ENCODE peak calls at places on chromosomes 7 and 10, in eight cellular contexts. One of them, this sample, is unnamed.

GRCh38 chr7:69668339-69668738 is 70.1 kb downstream of the AUTS2 start:
- DNase-seq in KBM-7: no peak
- DNase-seq in AG10803: no peak
- DNase-seq in NCI-H345: no peak
- DNase-seq in GM04504: no peak
- DNase-seq in activated CD4-positive, alpha-beta T cell treated with anti-CD3 and anti-CD28 coated beads, Interleukin-2, amount 50 U/mL, for 1 hour: no peak
- DNase-seq in NCI-H774: no peak
- DNase-seq in OCI-M1: no peak
- DNase-seq in this sample: no peak

GRCh38 chr7:27161214-27161720 is 4.1 kb downstream of the HOXA9 start:
- DNase-seq in OCI-M1: peak; percentile 52
- DNase-seq in AG10803: no peak
- DNase-seq in NCI-H774: no peak
- DNase-seq in GM04504: peak; percentile 18
- DNase-seq in activated CD4-positive, alpha-beta T cell treated with anti-CD3 and anti-CD28 coated beads, Interleukin-2, amount 50 U/mL, for 1 hour: no peak
- DNase-seq in KBM-7: peak; percentile 85
- DNase-seq in NCI-H345: no peak
- DNase-seq in this sample: no peak

GRCh38 chr10:97550336-97551149 is 22.0 kb upstream of the ANKRD2 start:
- DNase-seq in AG10803: no peak
- DNase-seq in activated CD4-positive, alpha-beta T cell treated with anti-CD3 and anti-CD28 coated beads, Interleukin-2, amount 50 U/mL, for 1 hour: no peak
- DNase-seq in GM04504: no peak
- DNase-seq in NCI-H345: no peak
- DNase-seq in NCI-H774: no peak
- DNase-seq in KBM-7: no peak
- DNase-seq in OCI-M1: no peak
- DNase-seq in this sample: no peak

GRCh38 chr7:117827861-117828260 is 45.4 kb downstream of the CTTNBP2 start:
- DNase-seq in NCI-H774: no peak
- DNase-seq in NCI-H345: peak; percentile 49
- DNase-seq in GM04504: peak; percentile 12
- DNase-seq in OCI-M1: peak; percentile 11
- DNase-seq in KBM-7: no peak
- DNase-seq in activated CD4-positive, alpha-beta T cell treated with anti-CD3 and anti-CD28 coated beads, Interleukin-2, amount 50 U/mL, for 1 hour: no peak
- DNase-seq in AG10803: peak; percentile 46
- DNase-seq in this sample: no peak

GRCh38 chr10:132945894-132946255 is 3.5 kb upstream of the CFAP46 start:
- DNase-seq in KBM-7: no peak
- DNase-seq in NCI-H345: no peak
- DNase-seq in activated CD4-positive, alpha-beta T cell treated with anti-CD3 and anti-CD28 coated beads, Interleukin-2, amount 50 U/mL, for 1 hour: no peak
- DNase-seq in OCI-M1: no peak
- DNase-seq in NCI-H774: no peak
- DNase-seq in GM04504: no peak
- DNase-seq in AG10803: no peak
- DNase-seq in this sample: no peak

GRCh38 chr7:139570119-139570518 is 46.6 kb downstream of the CLEC2L start:
- DNase-seq in AG10803: no peak
- DNase-seq in NCI-H774: no peak
- DNase-seq in KBM-7: no peak
- DNase-seq in activated CD4-positive, alpha-beta T cell treated with anti-CD3 and anti-CD28 coated beads, Interleukin-2, amount 50 U/mL, for 1 hour: no peak
- DNase-seq in NCI-H345: no peak
- DNase-seq in OCI-M1: no peak
- DNase-seq in GM04504: no peak
- DNase-seq in this sample: no peak

GRCh38 chr7:140778568-140778967 is 82.1 kb downstream of the NDUFB2 start:
- DNase-seq in activated CD4-positive, alpha-beta T cell treated with anti-CD3 and anti-CD28 coated beads, Interleukin-2, amount 50 U/mL, for 1 hour: no peak
- DNase-seq in NCI-H774: no peak
- DNase-seq in GM04504: no peak
- DNase-seq in OCI-M1: no peak
- DNase-seq in NCI-H345: no peak
- DNase-seq in AG10803: no peak
- DNase-seq in KBM-7: no peak
- DNase-seq in this sample: no peak

GRCh38 chr10:130757271-130757670 is 554.2 kb downstream of the TCERG1L start:
- DNase-seq in AG10803: no peak
- DNase-seq in activated CD4-positive, alpha-beta T cell treated with anti-CD3 and anti-CD28 coated beads, Interleukin-2, amount 50 U/mL, for 1 hour: no peak
- DNase-seq in GM04504: no peak
- DNase-seq in NCI-H345: no peak
- DNase-seq in NCI-H774: no peak
- DNase-seq in OCI-M1: no peak
- DNase-seq in KBM-7: no peak
- DNase-seq in this sample: no peak

GRCh38 chr7:107201795-107202450 is 33.1 kb downstream of the HBP1 start:
- DNase-seq in KBM-7: peak; percentile 51
- DNase-seq in NCI-H774: peak; percentile 57
- DNase-seq in NCI-H345: peak; percentile 51
- DNase-seq in AG10803: no peak
- DNase-seq in OCI-M1: peak; percentile 6
- DNase-seq in activated CD4-positive, alpha-beta T cell treated with anti-CD3 and anti-CD28 coated beads, Interleukin-2, amount 50 U/mL, for 1 hour: peak; percentile 18
- DNase-seq in GM04504: no peak
- DNase-seq in this sample: no peak

GRCh38 chr10:57716884-57717283 is 550.8 kb downstream of the IPMK start:
- DNase-seq in GM04504: no peak
- DNase-seq in OCI-M1: peak; percentile 67
- DNase-seq in AG10803: peak; percentile 30
- DNase-seq in KBM-7: no peak
- DNase-seq in NCI-H345: no peak
- DNase-seq in NCI-H774: no peak
- DNase-seq in activated CD4-positive, alpha-beta T cell treated with anti-CD3 and anti-CD28 coated beads, Interleukin-2, amount 50 U/mL, for 1 hour: no peak
- DNase-seq in this sample: no peak

GRCh38 chr10:95260909-95261552 is 29.8 kb downstream of the PDLIM1 start:
- DNase-seq in GM04504: peak; percentile 44
- DNase-seq in AG10803: peak; percentile 76
- DNase-seq in NCI-H345: no peak
- DNase-seq in NCI-H774: no peak
- DNase-seq in activated CD4-positive, alpha-beta T cell treated with anti-CD3 and anti-CD28 coated beads, Interleukin-2, amount 50 U/mL, for 1 hour: no peak
- DNase-seq in OCI-M1: no peak
- DNase-seq in KBM-7: no peak
- DNase-seq in this sample: no peak

GRCh38 chr10:70174058-70174741 is 3.9 kb upstream of the SAR1A start:
- DNase-seq in AG10803: no peak
- DNase-seq in NCI-H774: no peak
- DNase-seq in NCI-H345: no peak
- DNase-seq in OCI-M1: no peak
- DNase-seq in activated CD4-positive, alpha-beta T cell treated with anti-CD3 and anti-CD28 coated beads, Interleukin-2, amount 50 U/mL, for 1 hour: peak; percentile 7
- DNase-seq in KBM-7: peak; percentile 51
- DNase-seq in GM04504: no peak
- DNase-seq in this sample: no peak

GRCh38 chr7:70571403-70571911 is 560.5 kb upstream of the GALNT17 start:
- DNase-seq in AG10803: peak; percentile 58
- DNase-seq in KBM-7: no peak
- DNase-seq in activated CD4-positive, alpha-beta T cell treated with anti-CD3 and anti-CD28 coated beads, Interleukin-2, amount 50 U/mL, for 1 hour: no peak
- DNase-seq in OCI-M1: no peak
- DNase-seq in NCI-H345: no peak
- DNase-seq in GM04504: peak; percentile 4
- DNase-seq in NCI-H774: no peak
- DNase-seq in this sample: no peak

GRCh38 chr10:28328346-28328745 is 25.5 kb upstream of the MPP7 start:
- DNase-seq in activated CD4-positive, alpha-beta T cell treated with anti-CD3 and anti-CD28 coated beads, Interleukin-2, amount 50 U/mL, for 1 hour: no peak
- DNase-seq in AG10803: peak; percentile 11
- DNase-seq in NCI-H774: no peak
- DNase-seq in GM04504: no peak
- DNase-seq in NCI-H345: no peak
- DNase-seq in OCI-M1: no peak
- DNase-seq in KBM-7: no peak
- DNase-seq in this sample: no peak

GRCh38 chr10:67869996-67870395 is 14.5 kb upstream of the SIRT1 start:
- DNase-seq in KBM-7: no peak
- DNase-seq in activated CD4-positive, alpha-beta T cell treated with anti-CD3 and anti-CD28 coated beads, Interleukin-2, amount 50 U/mL, for 1 hour: no peak
- DNase-seq in NCI-H774: no peak
- DNase-seq in NCI-H345: no peak
- DNase-seq in GM04504: no peak
- DNase-seq in AG10803: no peak
- DNase-seq in OCI-M1: no peak
- DNase-seq in this sample: no peak

GRCh38 chr10:91010952-91011351 is 90.1 kb upstream of the ANKRD1 start:
- DNase-seq in NCI-H774: no peak
- DNase-seq in GM04504: no peak
- DNase-seq in activated CD4-positive, alpha-beta T cell treated with anti-CD3 and anti-CD28 coated beads, Interleukin-2, amount 50 U/mL, for 1 hour: no peak
- DNase-seq in NCI-H345: no peak
- DNase-seq in KBM-7: no peak
- DNase-seq in AG10803: no peak
- DNase-seq in OCI-M1: no peak
- DNase-seq in this sample: no peak

GRCh38 chr10:9331583-9332008 is 1277.1 kb downstream of the GATA3 start:
- DNase-seq in AG10803: peak; percentile 58
- DNase-seq in activated CD4-positive, alpha-beta T cell treated with anti-CD3 and anti-CD28 coated beads, Interleukin-2, amount 50 U/mL, for 1 hour: no peak
- DNase-seq in OCI-M1: peak; percentile 77
- DNase-seq in NCI-H774: peak; percentile 21
- DNase-seq in KBM-7: peak; percentile 39
- DNase-seq in GM04504: peak; percentile 10
- DNase-seq in NCI-H345: peak; percentile 34
- DNase-seq in this sample: no peak

GRCh38 chr10:132939957-132940790 is 2.2 kb downstream of the CFAP46 start:
- DNase-seq in GM04504: no peak
- DNase-seq in NCI-H345: no peak
- DNase-seq in NCI-H774: no peak
- DNase-seq in AG10803: peak; percentile 55
- DNase-seq in OCI-M1: peak; percentile 76
- DNase-seq in KBM-7: peak; percentile 68
- DNase-seq in activated CD4-positive, alpha-beta T cell treated with anti-CD3 and anti-CD28 coated beads, Interleukin-2, amount 50 U/mL, for 1 hour: no peak
- DNase-seq in this sample: peak; percentile 77

GRCh38 chr10:9608592-9608991 is 1409.1 kb upstream of the CELF2 start:
- DNase-seq in OCI-M1: peak; percentile 39
- DNase-seq in GM04504: no peak
- DNase-seq in NCI-H345: no peak
- DNase-seq in activated CD4-positive, alpha-beta T cell treated with anti-CD3 and anti-CD28 coated beads, Interleukin-2, amount 50 U/mL, for 1 hour: no peak
- DNase-seq in KBM-7: no peak
- DNase-seq in NCI-H774: no peak
- DNase-seq in AG10803: peak; percentile 17
- DNase-seq in this sample: no peak

GRCh38 chr10:90354914-90355313 is 502.9 kb downstream of the HTR7 start:
- DNase-seq in NCI-H345: no peak
- DNase-seq in KBM-7: no peak
- DNase-seq in activated CD4-positive, alpha-beta T cell treated with anti-CD3 and anti-CD28 coated beads, Interleukin-2, amount 50 U/mL, for 1 hour: no peak
- DNase-seq in OCI-M1: no peak
- DNase-seq in GM04504: no peak
- DNase-seq in NCI-H774: no peak
- DNase-seq in AG10803: no peak
- DNase-seq in this sample: no peak

GRCh38 chr7:20199015-20199737 is 18.0 kb downstream of the MACC1 start:
- DNase-seq in NCI-H345: peak; percentile 67
- DNase-seq in KBM-7: peak; percentile 98
- DNase-seq in activated CD4-positive, alpha-beta T cell treated with anti-CD3 and anti-CD28 coated beads, Interleukin-2, amount 50 U/mL, for 1 hour: no peak
- DNase-seq in GM04504: peak; percentile 27
- DNase-seq in OCI-M1: peak; percentile 94
- DNase-seq in NCI-H774: peak; percentile 42
- DNase-seq in AG10803: peak; percentile 72
- DNase-seq in this sample: no peak

GRCh38 chr7:154915600-154915999 is 87.3 kb downstream of the PAXIP1 start:
- DNase-seq in KBM-7: no peak
- DNase-seq in NCI-H345: no peak
- DNase-seq in GM04504: no peak
- DNase-seq in AG10803: no peak
- DNase-seq in activated CD4-positive, alpha-beta T cell treated with anti-CD3 and anti-CD28 coated beads, Interleukin-2, amount 50 U/mL, for 1 hour: no peak
- DNase-seq in NCI-H774: no peak
- DNase-seq in OCI-M1: no peak
- DNase-seq in this sample: no peak

GRCh38 chr7:106167439-106168136 is 55.5 kb upstream of the SYPL1 start:
- DNase-seq in GM04504: peak; percentile 37
- DNase-seq in AG10803: peak; percentile 86
- DNase-seq in NCI-H345: no peak
- DNase-seq in KBM-7: no peak
- DNase-seq in activated CD4-positive, alpha-beta T cell treated with anti-CD3 and anti-CD28 coated beads, Interleukin-2, amount 50 U/mL, for 1 hour: no peak
- DNase-seq in OCI-M1: peak; percentile 10
- DNase-seq in NCI-H774: no peak
- DNase-seq in this sample: no peak

GRCh38 chr7:116692599-116693308 is 20.8 kb downstream of the MET start:
- DNase-seq in GM04504: no peak
- DNase-seq in OCI-M1: no peak
- DNase-seq in NCI-H345: no peak
- DNase-seq in NCI-H774: no peak
- DNase-seq in AG10803: no peak
- DNase-seq in KBM-7: no peak
- DNase-seq in activated CD4-positive, alpha-beta T cell treated with anti-CD3 and anti-CD28 coated beads, Interleukin-2, amount 50 U/mL, for 1 hour: no peak
- DNase-seq in this sample: no peak

GRCh38 chr10:76563286-76563685 is 1074.3 kb downstream of the KCNMA1 start:
- DNase-seq in activated CD4-positive, alpha-beta T cell treated with anti-CD3 and anti-CD28 coated beads, Interleukin-2, amount 50 U/mL, for 1 hour: no peak
- DNase-seq in AG10803: no peak
- DNase-seq in KBM-7: no peak
- DNase-seq in OCI-M1: no peak
- DNase-seq in GM04504: no peak
- DNase-seq in NCI-H774: no peak
- DNase-seq in NCI-H345: no peak
- DNase-seq in this sample: no peak